ENCODE peak calls at places on chromosome 17, in eight cellular contexts. T is foreskin fibroblast; W is iPS DF 6.9; N is A172; J is stimulated activated CD8-positive, alpha-beta memory T cell treated with anti-CD3 and anti-CD28 coated beads, Interleukin-4, amount 100 ng/mL, for 4 hours; E is stimulated activated naive B cell treated with anti-CD40 and anti-IgM and Interleukin-4, amounts not matched to agents 10 μg/mL and 1 μg/mL and 100 μg/mL, for 72 hours; X is right cardiac atrium; H is memory B cell. S is an unnamed sample.

GRCh38 chr17:35315283-35315682 is 58.1 kb downstream of the SLFN11 start:
- DNase-seq in T (peak), W (no peak), N (peak), J (no peak), E (no peak), X (no peak), H (no peak), S (no peak)

GRCh38 chr17:3546521-3546920 is 11.1 kb downstream of the TRPV3 start:
- DNase-seq in T (no peak), W (no peak), N (no peak), J (no peak), E (no peak), X (no peak), H (no peak), S (no peak)

GRCh38 chr17:56798916-56799315 is 34.8 kb downstream of the C17orf67 start:
- DNase-seq in T (no peak), W (peak), N (peak), J (no peak), E (no peak), X (no peak), H (no peak), S (no peak)

GRCh38 chr17:63722403-63722802 is 19.2 kb downstream of the STRADA start:
- DNase-seq in T (no peak), W (no peak), N (no peak), J (no peak), E (no peak), X (no peak), H (no peak), S (no peak)

GRCh38 chr17:17525331-17525730 is 29.1 kb upstream of the RASD1 start:
- DNase-seq in T (no peak), W (no peak), N (no peak), J (no peak), E (no peak), X (peak), H (no peak), S (no peak)

GRCh38 chr17:80219777-80220708 is at the start of the genes SGSH and SLC26A11:
- DNase-seq in T (peak), W (peak), N (peak), J (peak), E (peak), X (peak), H (peak), S (peak)

GRCh38 chr17:73546770-73547345 is 97.4 kb downstream of the SDK2 start:
- DNase-seq in T (peak), W (peak), N (peak), J (no peak), E (peak), X (peak), H (peak), S (peak)

GRCh38 chr17:80005360-80006338 is 30.0 kb downstream of the TBC1D16 start:
- DNase-seq in T (no peak), W (no peak), N (peak), J (peak), E (peak), X (peak), H (peak), S (peak)

GRCh38 chr17:45270828-45271418 is 9.0 kb upstream of the SPATA32 start:
- DNase-seq in T (no peak), W (no peak), N (no peak), J (no peak), E (no peak), X (peak), H (peak), S (no peak)

GRCh38 chr17:57902800-57903759 is 52.1 kb downstream of the CUEDC1 start:
- DNase-seq in T (peak), W (no peak), N (peak), J (no peak), E (peak), X (peak), H (no peak), S (peak)

GRCh38 chr17:50129946-50130777 is at the start of gene SAMD14:
- DNase-seq in T (peak), W (no peak), N (no peak), J (no peak), E (peak), X (peak), H (peak), S (no peak)

GRCh38 chr17:47785538-47786123 is 36.0 kb downstream of the OSBPL7 start:
- DNase-seq in T (no peak), W (no peak), N (no peak), J (no peak), E (no peak), X (no peak), H (no peak), S (no peak)

GRCh38 chr17:13272296-13272695 is 254.5 kb upstream of the ELAC2 start:
- DNase-seq in T (no peak), W (no peak), N (no peak), J (no peak), E (no peak), X (no peak), H (no peak), S (no peak)

GRCh38 chr17:37373530-37374159 is 2.1 kb upstream of the C17orf78 start:
- DNase-seq in T (peak), W (peak), N (peak), J (peak), E (peak), X (no peak), H (peak), S (peak)

GRCh38 chr17:31609331-31609730 is 217.9 kb downstream of the RAB11FIP4 start:
- DNase-seq in T (no peak), W (no peak), N (no peak), J (no peak), E (no peak), X (no peak), H (no peak), S (no peak)

S was measured in GM19239.